ENCODE peak calls at places on chromosomes 12 and 14, in six cellular contexts. Z is cardiac muscle cell, M is fibroblast of pulmonary artery, Y is GM20000, N is neural crest cell, F is BJ. G is an unnamed sample.

GRCh38 chr14:100584056-100585031 is 2.9 kb downstream of the BEGAIN start:
- DNase-seq in Z (no peak), M (no peak), Y (no peak), N (no peak), F (no peak), G (no peak)

GRCh38 chr14:33525626-33526025 is 425.2 kb downstream of the EGLN3 start:
- DNase-seq in Z (peak; percentile 43), M (peak; percentile 62), Y (no peak), N (no peak), F (no peak), G (no peak)

GRCh38 chr12:117889098-117889497 is 79.7 kb downstream of the KSR2 start:
- DNase-seq in Z (no peak), M (no peak), Y (peak; percentile 44), N (no peak), F (no peak), G (no peak)

GRCh38 chr14:33026850-33027420 is 88.3 kb downstream of the NPAS3 start:
- DNase-seq in Z (peak; percentile 2), M (peak; percentile 4), Y (no peak), N (peak; percentile 3), F (no peak), G (no peak)

GRCh38 chr12:2773199-2773875 is 21.4 kb upstream of the FKBP4 start:
- DNase-seq in Z (no peak), M (no peak), Y (no peak), N (no peak), F (no peak), G (no peak)

GRCh38 chr14:70670992-70671651 is 29.4 kb downstream of the TTC9 start:
- DNase-seq in Z (no peak), M (no peak), Y (no peak), N (no peak), F (no peak), G (no peak)

GRCh38 chr12:111759276-111759675 is 7.5 kb upstream of the ALDH2 start:
- DNase-seq in Z (no peak), M (no peak), Y (no peak), N (no peak), F (no peak), G (no peak)

GRCh38 chr12:1318327-1319031 is 275.9 kb downstream of the FBXL14 start:
- DNase-seq in Z (peak; percentile 64), M (peak; percentile 55), Y (no peak), N (no peak), F (peak; percentile 29), G (peak; percentile 91)

GRCh38 chr12:10617868-10618267 is 4.5 kb upstream of the MAGOHB start:
- DNase-seq in Z (no peak), M (no peak), Y (no peak), N (no peak), F (no peak), G (no peak)

GRCh38 chr12:93990832-93991748 is 157.3 kb upstream of the PLXNC1 start:
- DNase-seq in Z (peak; percentile 72), M (peak; percentile 58), Y (no peak), N (peak; percentile 46), F (no peak), G (no peak)

GRCh38 chr14:54627718-54628345 is 60.9 kb downstream of the SAMD4A start:
- DNase-seq in Z (peak; percentile 80), M (peak; percentile 78), Y (peak; percentile 57), N (peak; percentile 22), F (no peak), G (no peak)

GRCh38 chr14:60679566-60680258 is 30.4 kb upstream of the SIX1 start:
- DNase-seq in Z (no peak), M (no peak), Y (no peak), N (no peak), F (no peak), G (no peak)

GRCh38 chr12:90301734-90302133 is 593.1 kb upstream of the ATP2B1 start:
- DNase-seq in Z (no peak), M (no peak), Y (no peak), N (no peak), F (no peak), G (no peak)

GRCh38 chr12:112937741-112938719 is at the start of gene OAS3:
- DNase-seq in Z (peak; percentile 89), M (peak; percentile 49), Y (peak; percentile 71), N (no peak), F (peak; percentile 28), G (peak; percentile 79)

GRCh38 chr14:36270191-36270590 is 50.2 kb downstream of the MBIP start:
- DNase-seq in Z (no peak), M (no peak), Y (no peak), N (no peak), F (no peak), G (no peak)

G was measured in COR-L47.